ENCODE peak calls at places on chromosomes 5 and 9, in four cellular contexts. E is K562, X is HepG2, L is A549. T is an unnamed sample.

GRCh38 chr9:108039491-108039890 is 549.9 kb upstream of the KLF4 start:
- DNase-seq in E (no peak), X (no peak), L (no peak), T (no peak)

GRCh38 chr5:62707539-62707938 is 128.9 kb downstream of the LRRC70 start:
- DNase-seq in L (no peak), E (no peak), X (no peak), T (no peak)

GRCh38 chr5:181211208-181211607 is 6.2 kb upstream of the TRIM7 start:
- DNase-seq in E (peak), L (no peak), X (no peak), T (no peak)

GRCh38 chr9:114803886-114804285 is 2.0 kb downstream of the TNFSF15 start:
- DNase-seq in L (no peak), E (no peak), X (no peak), T (no peak)

GRCh38 chr5:174110290-174110689 is 64.8 kb downstream of the NSG2 start:
- DNase-seq in L (no peak), E (no peak), X (no peak), T (no peak)

GRCh38 chr5:180808461-180809000 is 5.9 kb upstream of the MGAT1 start:
- DNase-seq in X (peak), L (no peak), E (peak), T (no peak)

GRCh38 chr9:75071530-75072122 is 16.3 kb downstream of the NMRK1 start:
- DNase-seq in E (peak), L (no peak), X (no peak), T (no peak)

GRCh38 chr9:11312976-11313375 is 700.2 kb upstream of the PTPRD start:
- DNase-seq in X (no peak), E (no peak), L (no peak), T (no peak)

GRCh38 chr9:13388157-13388556 is 108.7 kb upstream of the MPDZ start:
- DNase-seq in X (no peak), E (no peak), L (no peak), T (no peak)

GRCh38 chr5:147887026-147887627 is 8.6 kb downstream of the SCGB3A2 start:
- DNase-seq in E (no peak), X (peak), L (peak), T (no peak)

GRCh38 chr5:53123702-53124101 is 14.1 kb upstream of the MOCS2 start:
- DNase-seq in E (no peak), X (no peak), L (peak), T (no peak)

GRCh38 chr9:121322037-121322736 is 47.9 kb downstream of the STOM start:
- DNase-seq in E (no peak), X (peak), L (peak), T (no peak)

GRCh38 chr5:32228816-32229215 is 54.7 kb upstream of the GOLPH3 start:
- DNase-seq in E (no peak), X (no peak), L (no peak), T (no peak)

DNA sequence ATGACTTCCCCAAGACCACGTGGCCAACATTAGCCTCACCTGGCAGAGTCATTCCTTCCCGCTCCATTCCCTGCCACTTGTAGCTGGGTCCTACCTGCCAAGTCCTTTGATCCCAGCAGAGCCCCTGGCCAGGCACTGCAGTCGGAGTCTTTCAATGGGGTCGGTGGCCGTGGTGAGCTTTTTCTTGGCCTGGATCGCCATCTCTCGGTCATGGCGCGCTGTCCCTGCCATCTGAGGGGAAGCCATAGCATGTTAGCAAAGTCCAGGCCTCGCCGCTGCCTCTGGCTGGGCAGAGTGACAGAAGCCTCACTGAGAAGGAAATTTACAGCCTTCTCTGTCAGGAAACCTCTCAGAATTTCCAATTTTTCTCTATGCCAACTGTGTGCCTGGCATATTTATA is 17.5 kb downstream of the CAPSL start:
- DNase-seq in L (no peak), X (no peak), E (no peak), T (no peak)
- TF ChIP-seq CTCF in L (no peak), X (peak), E (no peak), T (peak)

GRCh38 chr9:20591223-20591622 is 31.1 kb downstream of the MLLT3 start:
- DNase-seq in X (no peak), E (no peak), L (no peak), T (no peak)
- TF ChIP-seq PHF8 in X (no peak), E (no peak), L (no peak), T (no peak)

GRCh38 chr9:96417610-96418073 is 528 bp downstream of the ZNF367 start:
- DNase-seq in X (no peak), E (no peak), L (no peak), T (no peak)

GRCh38 chr9:96412174-96412913 is 5.8 kb downstream of the ZNF367 start:
- DNase-seq in E (no peak), L (no peak), X (no peak), T (no peak)

GRCh38 chr9:96417051-96417586 is 1.1 kb downstream of the ZNF367 start:
- DNase-seq in X (peak), E (peak), L (peak), T (peak)

GRCh38 chr9:96411129-96411820 is 6.9 kb downstream of the ZNF367 start:
- DNase-seq in L (no peak), E (no peak), X (no peak), T (no peak)

GRCh38 chr9:96413312-96414221 is 4.6 kb downstream of the ZNF367 start:
- DNase-seq in L (no peak), X (no peak), E (no peak), T (no peak)
- TF ChIP-seq CTCF in L (no peak), X (no peak), E (no peak), T (no peak)

DNA sequence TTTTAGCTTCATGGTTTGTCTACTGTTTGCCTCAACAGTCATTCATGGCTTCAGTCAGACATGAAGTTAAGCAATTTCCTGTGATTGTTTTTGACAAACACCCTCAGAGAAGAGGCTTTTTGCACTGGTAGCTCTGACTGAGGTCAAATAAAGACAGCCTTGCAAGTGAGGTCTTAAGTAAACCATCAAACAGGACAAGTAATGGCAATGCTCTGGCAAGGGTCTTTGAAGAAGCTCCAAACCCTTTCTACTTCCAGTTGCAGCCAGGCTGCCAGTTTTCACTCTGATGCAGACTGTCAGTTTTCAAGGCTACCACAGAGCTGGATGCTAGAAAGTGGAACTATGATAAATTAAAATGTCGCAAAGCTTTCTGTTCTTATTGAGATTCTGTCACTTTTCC is 421.5 kb upstream of the PTGER4 start:
- DNase-seq in E (no peak), X (no peak), L (no peak), T (no peak)
- TF ChIP-seq PHF8 in E (no peak), X (no peak), L (no peak), T (no peak)

DNA sequence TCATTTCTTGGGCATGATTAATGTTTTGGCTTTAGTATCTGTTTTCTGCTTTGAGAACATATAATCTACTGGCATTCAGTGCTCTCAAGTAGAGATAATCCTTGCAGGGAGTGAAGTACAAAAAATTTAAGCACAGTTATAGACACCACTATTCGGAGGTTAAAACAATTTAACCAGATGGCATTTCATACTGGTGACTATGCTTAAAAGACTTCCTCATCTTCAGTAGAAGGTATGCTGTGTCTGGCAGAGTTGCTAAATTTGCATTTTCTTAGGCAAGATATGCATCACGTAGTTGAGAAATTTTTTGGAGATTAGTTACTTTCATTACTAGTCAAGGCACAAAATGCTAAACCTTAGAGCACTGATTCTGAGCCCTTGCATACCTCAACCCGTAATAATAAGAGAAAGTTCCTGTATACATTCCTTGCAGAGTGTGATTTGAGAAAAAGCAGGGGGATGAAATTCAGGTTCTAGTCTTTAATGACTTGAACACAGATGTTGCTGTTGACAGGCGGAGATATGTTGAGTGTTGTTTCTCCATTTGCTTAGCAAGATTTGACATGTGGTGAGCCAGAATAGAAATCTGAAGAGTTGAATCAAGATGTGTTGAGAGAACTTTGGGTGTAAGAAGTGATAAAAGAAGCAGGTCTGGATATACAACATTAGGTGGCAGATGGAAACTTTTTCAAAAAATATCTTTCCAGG is 70.8 kb upstream of the STARD4 start:
- DNase-seq in X (no peak), E (no peak), L (no peak), T (no peak)
- TF ChIP-seq CTCF in X (no peak), E (no peak), L (no peak), T (no peak)

GRCh38 chr5:68576805-68577204 is 361.2 kb downstream of the PIK3R1 start:
- DNase-seq in L (no peak), X (no peak), E (no peak), T (no peak)
- TF ChIP-seq PHF8 in L (no peak), X (no peak), E (no peak), T (no peak)